ENCODE peak calls at places on chromosomes 4 and X, in five cellular contexts. R is HT1080, S is NCI-H69, T is G401, A is upper lobe of right lung. B is an unnamed sample.

GRCh38 chrX:116317409-116317808 is 119.0 kb upstream of the SLC6A14 start:
- DNase-seq in R (peak), S (peak), T (no peak), A (peak), B (no peak)

GRCh38 chrX:19599253-19599652 is 83.9 kb upstream of the MAP3K15 start:
- DNase-seq in R (no peak), S (no peak), T (no peak), A (no peak), B (no peak)

GRCh38 chrX:53018627-53019026 is 30.0 kb upstream of the GPR173 start:
- DNase-seq in R (no peak), S (peak), T (peak), A (no peak), B (no peak)

GRCh38 chr4:110344165-110344564 is 131.8 kb upstream of the ENPEP start:
- DNase-seq in R (peak), S (peak), T (no peak), A (no peak), B (no peak)

GRCh38 chr4:93776386-93777080 is 52.0 kb upstream of the ATOH1 start:
- DNase-seq in R (peak), S (peak), T (no peak), A (no peak), B (peak)

GRCh38 chr4:28558871-28559270 is 1698.2 kb downstream of the STIM2 start:
- DNase-seq in R (no peak), S (no peak), T (no peak), A (no peak), B (no peak)

GRCh38 chr4:1502501-1502886 is 96.3 kb upstream of the NKX1-1 start:
- DNase-seq in R (no peak), S (no peak), T (no peak), A (peak), B (no peak)

GRCh38 chr4:16197842-16198241 is 28.4 kb downstream of the TAPT1 start:
- DNase-seq in R (no peak), S (peak), T (no peak), A (no peak), B (no peak)

GRCh38 chr4:156942991-156943390 is 28.6 kb downstream of the PDGFC start:
- DNase-seq in R (no peak), S (no peak), T (no peak), A (no peak), B (no peak)

GRCh38 chrX:78375894-78376293 is 48.5 kb upstream of the CYSLTR1 start:
- DNase-seq in R (peak), S (no peak), T (no peak), A (no peak), B (no peak)

GRCh38 chr4:182449186-182449880 is 206.1 kb downstream of the TENM3 start:
- DNase-seq in R (peak), S (peak), T (peak), A (no peak), B (peak)

GRCh38 chrX:3518870-3519269 is 172.4 kb upstream of the MXRA5 start:
- DNase-seq in R (peak), S (no peak), T (no peak), A (no peak), B (peak)

GRCh38 chr4:159290321-159291030 is 187.6 kb downstream of the RAPGEF2 start:
- DNase-seq in R (peak), S (no peak), T (no peak), A (no peak), B (peak)

GRCh38 chrX:152204919-152205318 is 66.5 kb upstream of the MAGEA10 start:
- DNase-seq in R (no peak), S (no peak), T (no peak), A (no peak), B (no peak)

GRCh38 chrX:103183912-103184311 is 31.0 kb upstream of the BEX4 start:
- DNase-seq in R (no peak), S (peak), T (no peak), A (no peak), B (no peak)

GRCh38 chrX:153871946-153872878 is 13.8 kb downstream of the L1CAM start:
- DNase-seq in R (no peak), S (no peak), T (no peak), A (no peak), B (no peak)

GRCh38 chrX:129650821-129651510 is 3.8 kb downstream of the APLN start:
- DNase-seq in R (no peak), S (no peak), T (no peak), A (no peak), B (no peak)

GRCh38 chr4:186342582-186342981 is 76.6 kb downstream of the F11 start:
- DNase-seq in R (peak), S (no peak), T (no peak), A (no peak), B (peak)

GRCh38 chr4:104166749-104167148 is 327.9 kb downstream of the CXXC4 start:
- DNase-seq in R (no peak), S (no peak), T (no peak), A (no peak), B (no peak)

GRCh38 chrX:46965125-46965758 is 53.0 kb downstream of the JADE3 start:
- DNase-seq in R (peak), S (no peak), T (no peak), A (no peak), B (peak)

GRCh38 chr4:76156635-76157034 is 8.4 kb upstream of the NUP54 start:
- DNase-seq in R (no peak), S (peak), T (no peak), A (no peak), B (no peak)

GRCh38 chr4:134544303-134544761 is 342.7 kb upstream of the PABPC4L start:
- DNase-seq in R (peak), S (peak), T (peak), A (no peak), B (peak)